ENCODE peak calls at places on chromosomes 1 and 21, in six cellular contexts. I is WERI-Rb-1, D is fibroblast of villous mesenchyme, A is Karpas-422, T is astrocyte of the spinal cord, L is cardiac muscle cell. Q is an unnamed sample.

GRCh38 chr1:112881742-112882127 is 74.3 kb downstream of the SLC16A1 start:
- DNase-seq in T (no peak), A (no peak), I (peak; percentile 23), D (peak; percentile 44), L (no peak), Q (no peak)

GRCh38 chr1:245209658-245210415 is 55.1 kb downstream of the KIF26B start:
- DNase-seq in D (no peak), L (peak; percentile 9), T (no peak), A (no peak), I (no peak), Q (no peak)

GRCh38 chr1:226417830-226418546 is 10.1 kb upstream of the PARP1 start:
- DNase-seq in A (no peak), D (no peak), L (no peak), T (peak; percentile 8), I (no peak), Q (no peak)

GRCh38 chr1:84619383-84620093 is 45.3 kb upstream of the CTBS start:
- DNase-seq in T (peak; percentile 75), A (no peak), I (no peak), L (peak; percentile 76), D (peak; percentile 53), Q (no peak)

GRCh38 chr21:37410639-37411038 is 44.1 kb downstream of the DYRK1A start:
- DNase-seq in I (no peak), L (no peak), A (no peak), T (no peak), D (no peak), Q (no peak)

GRCh38 chr1:22588899-22589422 is 25.7 kb downstream of the EPHA8 start:
- DNase-seq in A (no peak), L (no peak), T (no peak), I (no peak), D (no peak), Q (no peak)

GRCh38 chr21:37908691-37909090 is 7.6 kb downstream of the KCNJ6 start:
- DNase-seq in I (no peak), T (no peak), D (no peak), A (no peak), L (no peak), Q (no peak)

GRCh38 chr1:234968470-234968869 is 160.2 kb downstream of the TOMM20 start:
- DNase-seq in T (no peak), L (no peak), I (no peak), D (no peak), A (no peak), Q (no peak)

GRCh38 chr1:36525166-36525565 is 42.5 kb upstream of the CSF3R start:
- DNase-seq in I (no peak), L (no peak), A (no peak), T (no peak), D (no peak), Q (no peak)

GRCh38 chr21:29117372-29117955 is 13.0 kb upstream of the MAP3K7CL start:
- DNase-seq in T (no peak), L (no peak), D (no peak), I (no peak), A (peak; percentile 90), Q (peak; percentile 64)

GRCh38 chr1:68049941-68050878 is at the start of gene DIRAS3:
- DNase-seq in L (peak; percentile 67), A (no peak), D (peak; percentile 53), T (peak; percentile 43), I (no peak), Q (no peak)

GRCh38 chr1:152577168-152577567 is 3.1 kb downstream of the LCE3D start:
- DNase-seq in L (no peak), D (no peak), A (no peak), T (no peak), I (no peak), Q (peak; percentile 74)

GRCh38 chr1:76281306-76281705 is 206.8 kb downstream of the ST6GALNAC3 start:
- DNase-seq in D (no peak), T (no peak), I (no peak), A (peak; percentile 49), L (no peak), Q (no peak)

GRCh38 chr1:2548068-2548589 is 8.0 kb upstream of the TNFRSF14 start:
- DNase-seq in L (peak; percentile 71), D (peak; percentile 68), T (peak; percentile 55), I (peak; percentile 80), A (peak; percentile 94), Q (peak; percentile 92)

GRCh38 chr1:79323240-79324025 is 316.9 kb upstream of the ADGRL4 start:
- DNase-seq in I (no peak), A (no peak), D (peak; percentile 96), L (peak; percentile 98), T (peak; percentile 96), Q (no peak)

GRCh38 chr1:101993703-101994102 is 3.0 kb downstream of the OLFM3 start:
- DNase-seq in L (peak; percentile 0), I (no peak), T (no peak), A (peak; percentile 56), D (no peak), Q (no peak)

GRCh38 chr1:43822040-43822439 is 111.6 kb upstream of the ARTN start:
- DNase-seq in D (peak; percentile 88), A (no peak), L (peak; percentile 85), T (peak; percentile 86), I (no peak), Q (no peak)

GRCh38 chr1:202234331-202235002 is 40.9 kb downstream of the LGR6 start:
- DNase-seq in D (peak; percentile 50), L (no peak), A (no peak), T (peak; percentile 59), I (no peak), Q (no peak)

GRCh38 chr1:156053770-156054499 is at the start of gene UBQLN4:
- DNase-seq in A (peak; percentile 96), I (peak; percentile 97), D (peak; percentile 89), T (peak; percentile 88), L (peak; percentile 95), Q (peak; percentile 93)

GRCh38 chr1:225825606-225826005 is 15.7 kb downstream of the EPHX1 start:
- DNase-seq in T (no peak), D (no peak), I (no peak), A (no peak), L (peak; percentile 31), Q (no peak)

GRCh38 chr21:31612889-31613785 is 46.4 kb upstream of the SOD1 start:
- DNase-seq in T (no peak), I (peak; percentile 53), D (no peak), A (no peak), L (peak; percentile 8), Q (no peak)

GRCh38 chr1:43634729-43635128 is 15.2 kb upstream of the KDM4A start:
- DNase-seq in L (no peak), I (no peak), T (no peak), D (no peak), A (no peak), Q (no peak)

GRCh38 chr1:154951901-154952657 is 3.8 kb downstream of the PBXIP1 start:
- DNase-seq in D (no peak), A (peak; percentile 70), T (no peak), I (no peak), L (no peak), Q (peak; percentile 49)

GRCh38 chr1:21510885-21511578 is 1.8 kb downstream of the ALPL start:
- DNase-seq in D (no peak), I (no peak), L (peak; percentile 35), A (peak; percentile 63), T (no peak), Q (no peak)
- H3K4me3 ChIP-seq in D (no peak overlapping the region), I (no peak overlapping the region), L (no peak overlapping the region), A (no peak overlapping the region), T (no peak overlapping the region), Q (no peak overlapping the region)

DNA sequence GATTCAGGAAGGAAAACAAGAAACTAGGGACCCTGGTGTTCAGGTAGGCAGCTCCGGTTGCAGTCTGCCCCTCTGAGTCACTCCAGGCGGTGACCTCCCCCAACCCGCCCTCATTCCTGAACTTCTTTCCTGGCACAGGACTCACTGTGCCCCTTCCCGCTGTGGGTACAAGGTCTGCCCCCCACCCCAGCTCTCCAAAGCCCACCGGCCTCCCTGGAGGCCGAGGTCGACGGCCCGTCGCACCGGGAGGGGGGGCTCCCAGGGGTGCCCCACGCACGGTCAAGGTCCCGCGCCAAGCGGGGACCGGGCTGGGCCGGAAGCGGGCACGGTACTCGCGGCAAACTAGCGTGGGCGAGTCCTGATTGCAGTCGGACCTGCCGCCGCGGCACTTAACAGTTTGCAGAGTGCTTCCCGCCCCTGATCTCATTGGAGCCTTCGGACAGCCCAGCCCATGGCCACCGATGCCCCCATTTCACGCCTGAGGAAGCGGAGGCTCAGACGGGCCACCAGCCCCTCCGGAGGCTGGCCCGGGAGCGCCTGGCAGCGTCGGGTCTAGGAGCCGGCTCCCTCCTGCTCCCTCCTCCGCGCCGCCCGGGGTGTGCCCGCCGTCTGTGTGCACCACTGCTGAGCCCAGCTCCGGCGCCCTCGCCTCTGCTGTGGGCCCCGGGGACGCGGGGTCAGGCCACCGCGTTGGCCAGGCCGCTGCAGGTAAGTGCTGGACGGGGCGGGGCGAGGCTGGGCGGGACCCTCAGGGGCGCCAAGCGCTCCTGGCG is at the start of gene GJB3:
- DNase-seq in L (no peak), D (no peak), T (no peak), A (no peak), I (no peak), Q (no peak)
- H3K4me3 ChIP-seq in L (peak within 1 kb of the TSS; percentile 13), D (no peak within 1 kb of the TSS), T (no peak within 1 kb of the TSS), A (no peak within 1 kb of the TSS), I (peak within 1 kb of the TSS; percentile 15), Q (no peak within 1 kb of the TSS)

DNA sequence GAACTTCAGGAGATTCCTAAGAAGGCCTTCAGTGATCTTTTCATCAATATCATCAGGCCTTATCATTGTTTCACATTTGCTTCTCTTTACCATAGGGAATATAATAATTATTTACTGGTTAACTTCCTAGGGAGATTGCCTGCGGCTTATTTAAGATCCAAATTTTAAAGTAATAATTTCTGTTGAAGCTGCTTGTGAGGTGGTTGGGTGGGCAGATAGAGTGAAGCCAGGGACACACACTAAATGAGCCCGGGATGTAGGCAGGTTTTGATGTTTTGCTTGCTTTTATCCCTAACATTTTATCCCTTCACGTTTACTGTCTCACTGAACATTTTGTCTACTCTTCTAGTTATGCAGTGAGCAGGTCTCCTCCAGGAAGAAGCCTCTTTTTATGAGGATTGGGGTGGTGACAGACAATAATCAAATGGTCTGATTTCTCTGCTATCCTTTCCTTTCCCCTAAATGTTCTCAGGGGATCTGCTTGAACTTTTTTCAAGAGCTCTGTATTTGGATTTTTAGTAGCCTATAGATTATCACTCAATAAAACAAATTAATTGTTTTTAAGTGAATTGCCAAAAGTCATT is 164.7 kb downstream of the RUNX1 start:
- DNase-seq in I (no peak), A (no peak), L (no peak), D (peak; percentile 53), T (peak; percentile 53), Q (no peak)
- H3K4me3 ChIP-seq in I (no peak overlapping the region), A (peak overlapping the region; percentile 84), L (no peak overlapping the region), D (peak overlapping the region; percentile 84), T (peak overlapping the region; percentile 73), Q (no peak overlapping the region)

DNA sequence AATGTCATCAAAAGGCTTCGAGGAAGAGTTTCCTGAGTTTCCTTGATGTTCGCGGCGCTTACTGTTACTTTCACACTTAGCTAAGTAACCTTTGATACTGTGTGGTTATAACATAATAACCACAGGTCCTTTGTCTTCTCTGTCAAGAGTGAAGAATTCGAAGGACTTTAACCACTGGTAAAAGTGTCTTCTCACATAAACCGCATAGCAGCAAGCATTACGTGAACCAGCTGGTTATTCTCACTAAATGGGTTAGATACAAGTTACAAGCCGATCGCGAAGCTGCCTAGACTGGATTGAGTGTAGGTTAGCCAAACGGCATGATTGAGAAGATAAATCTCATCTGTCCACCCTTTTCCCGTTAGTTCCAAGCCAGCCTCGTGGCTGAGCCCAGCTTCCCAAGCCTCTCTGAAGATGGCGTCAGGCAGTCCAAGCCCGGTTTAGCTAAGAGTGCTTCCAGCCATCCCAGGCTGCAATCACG is 18.3 kb upstream of the IFNGR2 start:
- DNase-seq in D (peak; percentile 22), A (no peak), L (no peak), T (no peak), I (no peak), Q (peak; percentile 53)
- H3K4me3 ChIP-seq in D (no peak overlapping the region), A (no peak overlapping the region), L (no peak overlapping the region), T (no peak overlapping the region), I (no peak overlapping the region), Q (no peak overlapping the region)